ENCODE peak calls at places on chromosomes 11 and 22, in five cellular contexts. Q, F, U, T and O are unnamed samples.
A peak's percentile ranks its signal among the peaks of the same experiment; 100 is the strongest.

GRCh38 chr11:113773416-113774173 is at the start of gene ZW10:
- DNase-seq in Q (peak; percentile 86), F (peak; percentile 97), U (peak; percentile 97), T (peak; percentile 95), O (peak; percentile 95)

GRCh38 chr22:38097058-38097457 is 13.1 kb upstream of the SLC16A8 start:
- DNase-seq in Q (no peak), F (no peak), U (no peak), T (no peak), O (no peak)

GRCh38 chr22:37186228-37186996 is 1.6 kb downstream of the C1QTNF6 start:
- DNase-seq in Q (peak; percentile 88), F (peak; percentile 69), U (peak; percentile 56), T (no peak), O (peak; percentile 43)

GRCh38 chr11:19431059-19431398 is 190.3 kb upstream of the E2F8 start:
- DNase-seq in Q (no peak), F (no peak), U (no peak), T (no peak), O (no peak)

GRCh38 chr11:44961894-44962293 is 11.2 kb upstream of the TP53I11 start:
- DNase-seq in Q (no peak), F (no peak), U (no peak), T (no peak), O (no peak)

GRCh38 chr22:32545801-32546200 is 71.2 kb downstream of the FBXO7 start:
- DNase-seq in Q (no peak), F (no peak), U (no peak), T (no peak), O (no peak)

GRCh38 chr11:59199546-59200420 is 12.9 kb downstream of the MPEG1 start:
- DNase-seq in Q (no peak), F (no peak), U (no peak), T (no peak), O (no peak)

GRCh38 chr22:29073618-29074275 is 912 bp downstream of the KREMEN1 start:
- DNase-seq in Q (no peak), F (peak; percentile 66), U (peak; percentile 30), T (peak; percentile 73), O (no peak)

GRCh38 chr11:64245797-64246623 is 733 bp downstream of the PPP1R14B start:
- DNase-seq in Q (no peak), F (peak; percentile 83), U (no peak), T (no peak), O (peak; percentile 76)

GRCh38 chr11:61701298-61701993 is 21.3 kb downstream of the DAGLA start:
- DNase-seq in Q (no peak), F (no peak), U (no peak), T (peak; percentile 81), O (no peak)